ENCODE peak calls at places on chromosomes 3 and 15, in seven cellular contexts. One of them, this sample, is unnamed.

GRCh38 chr3:64022451-64023186 is 675 bp downstream of the PSMD6 start:
- DNase-seq in PC-3: peak; percentile 4
- DNase-seq in neural progenitor cell: no peak
- DNase-seq in mammary epithelial cell: peak; percentile 35
- DNase-seq in H9: no peak
- DNase-seq in fibroblast of lung: peak; percentile 29
- DNase-seq in DND-41: peak; percentile 20
- DNase-seq in this sample: no peak

GRCh38 chr3:7820969-7821368 is 680.7 kb upstream of the LMCD1 start:
- DNase-seq in PC-3: no peak
- DNase-seq in neural progenitor cell: no peak
- DNase-seq in mammary epithelial cell: no peak
- DNase-seq in H9: no peak
- DNase-seq in fibroblast of lung: no peak
- DNase-seq in DND-41: no peak
- DNase-seq in this sample: no peak

GRCh38 chr3:47394140-47394855 is 13.5 kb downstream of the PTPN23 start:
- DNase-seq in PC-3: peak; percentile 66
- DNase-seq in neural progenitor cell: peak; percentile 41
- DNase-seq in mammary epithelial cell: no peak
- DNase-seq in H9: no peak
- DNase-seq in fibroblast of lung: peak; percentile 68
- DNase-seq in DND-41: no peak
- DNase-seq in this sample: no peak

GRCh38 chr3:65093641-65094040 is 405.8 kb upstream of the ADAMTS9 start:
- DNase-seq in PC-3: no peak
- DNase-seq in neural progenitor cell: no peak
- DNase-seq in mammary epithelial cell: no peak
- DNase-seq in H9: no peak
- DNase-seq in fibroblast of lung: no peak
- DNase-seq in DND-41: no peak
- DNase-seq in this sample: no peak

GRCh38 chr3:14884665-14885064 is 62.7 kb upstream of the NR2C2 start:
- DNase-seq in PC-3: no peak
- DNase-seq in neural progenitor cell: no peak
- DNase-seq in mammary epithelial cell: no peak
- DNase-seq in H9: no peak
- DNase-seq in fibroblast of lung: no peak
- DNase-seq in DND-41: peak; percentile 88
- DNase-seq in this sample: no peak

GRCh38 chr3:54427951-54428871 is 305.9 kb downstream of the CACNA2D3 start:
- DNase-seq in PC-3: peak; percentile 70
- DNase-seq in neural progenitor cell: peak; percentile 80
- DNase-seq in mammary epithelial cell: peak; percentile 26
- DNase-seq in H9: peak; percentile 65
- DNase-seq in fibroblast of lung: peak; percentile 81
- DNase-seq in DND-41: peak; percentile 60
- DNase-seq in this sample: peak; percentile 36

GRCh38 chr3:42263354-42264346 is 2.3 kb downstream of the CCK start:
- DNase-seq in PC-3: no peak
- DNase-seq in neural progenitor cell: peak; percentile 56
- DNase-seq in mammary epithelial cell: no peak
- DNase-seq in H9: peak; percentile 79
- DNase-seq in fibroblast of lung: no peak
- DNase-seq in DND-41: no peak
- DNase-seq in this sample: peak; percentile 18

GRCh38 chr3:113914646-113915045 is 33.2 kb upstream of the ZDHHC23 start:
- DNase-seq in PC-3: no peak
- DNase-seq in neural progenitor cell: no peak
- DNase-seq in mammary epithelial cell: no peak
- DNase-seq in H9: no peak
- DNase-seq in fibroblast of lung: peak; percentile 75
- DNase-seq in DND-41: no peak
- DNase-seq in this sample: no peak

GRCh38 chr3:126524429-126524988 is 554 bp downstream of the CHST13 start:
- DNase-seq in PC-3: no peak
- DNase-seq in neural progenitor cell: no peak
- DNase-seq in mammary epithelial cell: no peak
- DNase-seq in H9: peak; percentile 49
- DNase-seq in fibroblast of lung: no peak
- DNase-seq in DND-41: no peak
- DNase-seq in this sample: no peak
- H3K9ac ChIP-seq in PC-3: no peak overlapping the region
- H3K9ac ChIP-seq in neural progenitor cell: no peak overlapping the region
- H3K9ac ChIP-seq in mammary epithelial cell: no peak overlapping the region
- H3K9ac ChIP-seq in H9: no peak overlapping the region
- H3K9ac ChIP-seq in fibroblast of lung: no peak overlapping the region
- H3K9ac ChIP-seq in DND-41: no peak overlapping the region
- H3K9ac ChIP-seq in this sample: peak overlapping the region; percentile 25

GRCh38 chr3:29764603-29765254 is 483.9 kb downstream of the RBMS3 start:
- DNase-seq in PC-3: peak; percentile 94
- DNase-seq in neural progenitor cell: no peak
- DNase-seq in mammary epithelial cell: peak; percentile 70
- DNase-seq in H9: no peak
- DNase-seq in fibroblast of lung: peak; percentile 79
- DNase-seq in DND-41: no peak
- DNase-seq in this sample: peak; percentile 16
- H3K9ac ChIP-seq in PC-3: no peak overlapping the region
- H3K9ac ChIP-seq in neural progenitor cell: no peak overlapping the region
- H3K9ac ChIP-seq in mammary epithelial cell: no peak overlapping the region
- H3K9ac ChIP-seq in H9: no peak overlapping the region
- H3K9ac ChIP-seq in fibroblast of lung: no peak overlapping the region
- H3K9ac ChIP-seq in DND-41: no peak overlapping the region
- H3K9ac ChIP-seq in this sample: no peak overlapping the region

DNA sequence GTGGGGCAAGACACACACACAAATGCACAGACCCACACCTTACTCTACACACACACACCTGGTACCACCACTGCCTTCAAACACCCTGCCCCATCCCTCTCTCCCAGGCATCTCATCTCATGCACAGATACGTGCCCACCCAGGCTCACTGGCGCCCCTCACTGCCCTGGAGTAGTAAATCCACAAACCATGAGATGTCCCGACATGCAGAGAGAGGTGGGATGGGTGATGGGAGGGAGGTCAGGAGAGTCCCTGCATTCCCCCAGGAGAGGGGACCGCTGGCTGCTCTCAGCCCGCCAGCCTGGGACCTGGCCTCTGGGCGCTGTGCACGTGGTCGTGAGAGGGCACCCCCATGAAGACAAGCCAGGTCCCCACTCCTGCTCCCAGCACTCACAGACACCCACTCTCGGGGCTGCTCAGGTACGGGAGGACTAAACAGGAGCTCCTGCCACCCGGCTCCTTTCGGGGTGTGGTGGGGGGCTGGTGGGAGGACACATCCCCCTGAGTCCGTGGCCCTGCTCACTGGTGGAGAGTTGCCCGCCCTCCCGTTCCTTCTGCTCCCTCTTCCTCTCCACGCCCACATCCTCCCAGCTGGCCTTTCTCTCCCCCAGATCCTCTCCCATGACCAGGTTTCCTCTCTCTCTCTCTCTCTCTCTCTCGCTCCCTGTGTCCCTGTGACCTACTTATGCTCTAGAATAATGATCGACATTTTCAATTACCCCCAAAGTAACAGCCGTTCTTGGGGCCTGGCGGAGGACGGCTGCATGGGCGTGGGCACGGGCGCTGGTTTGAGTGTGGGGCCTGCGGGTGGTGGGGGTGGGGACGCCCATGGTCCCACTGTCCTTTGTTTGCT is 18.8 kb upstream of the CSPG4 start:
- DNase-seq in PC-3: no peak
- DNase-seq in neural progenitor cell: no peak
- DNase-seq in mammary epithelial cell: no peak
- DNase-seq in H9: no peak
- DNase-seq in fibroblast of lung: no peak
- DNase-seq in DND-41: peak; percentile 46
- DNase-seq in this sample: no peak
- H3K9ac ChIP-seq in PC-3: no peak overlapping the region
- H3K9ac ChIP-seq in neural progenitor cell: no peak overlapping the region
- H3K9ac ChIP-seq in mammary epithelial cell: no peak overlapping the region
- H3K9ac ChIP-seq in H9: no peak overlapping the region
- H3K9ac ChIP-seq in fibroblast of lung: no peak overlapping the region
- H3K9ac ChIP-seq in DND-41: no peak overlapping the region
- H3K9ac ChIP-seq in this sample: no peak overlapping the region

DNA sequence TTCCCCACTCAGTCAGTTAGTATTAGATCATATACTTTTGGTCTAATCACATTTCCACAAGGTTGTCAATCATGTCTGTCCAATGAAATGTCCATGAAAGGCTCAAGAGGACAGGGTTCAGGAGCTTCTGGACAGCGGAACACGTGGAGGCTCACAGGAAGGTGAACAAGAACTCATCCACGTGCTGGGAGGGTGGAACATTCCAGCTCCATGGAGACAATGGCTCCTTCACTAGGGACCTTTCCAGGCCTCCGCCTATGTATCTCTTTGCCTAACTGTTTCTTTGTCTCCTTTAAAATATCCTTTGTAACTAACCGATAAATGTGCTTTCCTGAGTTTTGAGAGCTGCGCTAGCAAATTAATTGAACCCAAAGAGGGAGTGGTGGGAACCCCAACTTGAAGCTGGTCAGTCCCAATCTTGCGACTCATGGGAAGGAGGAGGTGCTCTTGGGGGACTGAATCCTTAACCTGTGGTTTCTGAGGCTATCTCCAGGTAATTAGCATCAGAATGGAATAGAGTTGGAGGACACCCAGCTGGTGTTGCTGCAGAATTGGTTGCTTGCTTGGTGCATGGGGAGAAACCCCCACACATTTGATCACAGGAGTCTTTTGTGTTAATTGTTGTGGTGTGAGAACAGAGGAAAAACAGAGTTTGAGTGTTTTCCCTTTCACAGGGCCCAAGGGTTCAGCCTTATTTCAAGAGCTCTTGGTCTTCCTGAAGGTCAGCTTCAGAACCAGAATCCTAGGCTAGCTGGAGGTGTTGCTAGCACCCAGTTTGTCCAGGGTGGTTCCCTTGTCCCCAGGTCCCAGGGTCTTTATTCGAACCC is 3.0 kb upstream of the TKT start:
- DNase-seq in PC-3: no peak
- DNase-seq in neural progenitor cell: peak; percentile 47
- DNase-seq in mammary epithelial cell: no peak
- DNase-seq in H9: peak; percentile 73
- DNase-seq in fibroblast of lung: no peak
- DNase-seq in DND-41: no peak
- DNase-seq in this sample: no peak
- H3K9ac ChIP-seq in PC-3: no peak overlapping the region
- H3K9ac ChIP-seq in neural progenitor cell: no peak overlapping the region
- H3K9ac ChIP-seq in mammary epithelial cell: no peak overlapping the region
- H3K9ac ChIP-seq in H9: no peak overlapping the region
- H3K9ac ChIP-seq in fibroblast of lung: no peak overlapping the region
- H3K9ac ChIP-seq in DND-41: no peak overlapping the region
- H3K9ac ChIP-seq in this sample: no peak overlapping the region

DNA sequence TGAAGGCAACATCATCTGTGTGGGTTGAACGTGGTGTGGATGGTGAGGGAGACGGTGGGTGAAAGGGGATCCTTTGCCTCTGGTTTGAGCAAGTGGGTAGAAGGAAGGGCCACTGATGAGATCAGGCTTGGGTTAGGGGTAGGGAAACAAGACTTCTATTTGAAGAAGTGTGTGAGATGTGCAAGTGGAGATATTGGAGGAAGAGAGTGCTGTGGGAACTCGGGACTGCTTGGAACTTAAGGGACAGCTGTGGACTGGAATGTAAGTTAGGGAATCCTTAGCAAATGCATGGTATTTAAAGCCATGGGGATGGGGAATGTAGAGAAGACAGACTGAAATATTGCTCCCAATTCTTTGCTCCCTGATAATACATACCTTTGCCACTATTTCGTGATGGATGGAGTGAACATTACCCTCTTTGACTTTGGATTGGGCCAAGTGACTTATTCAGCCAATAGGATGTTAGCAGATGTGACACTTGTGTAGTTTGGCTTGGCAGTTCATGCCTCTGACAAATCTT is 30.2 kb upstream of the AMOTL2 start:
- DNase-seq in PC-3: no peak
- DNase-seq in neural progenitor cell: no peak
- DNase-seq in mammary epithelial cell: no peak
- DNase-seq in H9: no peak
- DNase-seq in fibroblast of lung: peak; percentile 24
- DNase-seq in DND-41: no peak
- DNase-seq in this sample: no peak
- H3K9ac ChIP-seq in PC-3: no peak overlapping the region
- H3K9ac ChIP-seq in neural progenitor cell: no peak overlapping the region
- H3K9ac ChIP-seq in mammary epithelial cell: no peak overlapping the region
- H3K9ac ChIP-seq in H9: no peak overlapping the region
- H3K9ac ChIP-seq in fibroblast of lung: no peak overlapping the region
- H3K9ac ChIP-seq in DND-41: no peak overlapping the region
- H3K9ac ChIP-seq in this sample: no peak overlapping the region

GRCh38 chr15:44286814-44287555 is 1.5 kb upstream of the GOLM2 start:
- DNase-seq in PC-3: peak; percentile 22
- DNase-seq in neural progenitor cell: no peak
- DNase-seq in mammary epithelial cell: peak; percentile 9
- DNase-seq in H9: no peak
- DNase-seq in fibroblast of lung: no peak
- DNase-seq in DND-41: no peak
- DNase-seq in this sample: no peak
- H3K9ac ChIP-seq in PC-3: peak overlapping the region; percentile 84
- H3K9ac ChIP-seq in neural progenitor cell: no peak overlapping the region
- H3K9ac ChIP-seq in mammary epithelial cell: peak overlapping the region; percentile 98
- H3K9ac ChIP-seq in H9: no peak overlapping the region
- H3K9ac ChIP-seq in fibroblast of lung: no peak overlapping the region
- H3K9ac ChIP-seq in DND-41: peak overlapping the region; percentile 76
- H3K9ac ChIP-seq in this sample: peak overlapping the region; percentile 71

GRCh38 chr3:196645917-196646735 is 6.6 kb downstream of the NRROS start:
- DNase-seq in PC-3: no peak
- DNase-seq in neural progenitor cell: no peak
- DNase-seq in mammary epithelial cell: no peak
- DNase-seq in H9: no peak
- DNase-seq in fibroblast of lung: no peak
- DNase-seq in DND-41: no peak
- DNase-seq in this sample: no peak
- H3K9ac ChIP-seq in PC-3: no peak overlapping the region
- H3K9ac ChIP-seq in neural progenitor cell: no peak overlapping the region
- H3K9ac ChIP-seq in mammary epithelial cell: no peak overlapping the region
- H3K9ac ChIP-seq in H9: no peak overlapping the region
- H3K9ac ChIP-seq in fibroblast of lung: no peak overlapping the region
- H3K9ac ChIP-seq in DND-41: peak overlapping the region; percentile 9
- H3K9ac ChIP-seq in this sample: no peak overlapping the region

This sample was measured in HCT116.